ENCODE peak calls at places on chromosomes 11 and 22, in five cellular contexts. F is IMR-90, Q is Calu3, A is NCI-H1105, H is neural crest cell. O is an unnamed sample.

GRCh38 chr11:110131386-110132123 is 38.4 kb downstream of the ZC3H12C start:
- DNase-seq in F (no peak), Q (no peak), A (peak; percentile 41), H (no peak), O (peak; percentile 92)

GRCh38 chr22:49402169-49402568 is 425.5 kb downstream of the BRD1 start:
- DNase-seq in F (no peak), Q (no peak), A (no peak), H (no peak), O (no peak)

GRCh38 chr11:17486666-17487065 is 10.0 kb upstream of the ABCC8 start:
- DNase-seq in F (no peak), Q (no peak), A (no peak), H (no peak), O (no peak)

GRCh38 chr11:75324740-75325139 is 26.7 kb downstream of the ARRB1 start:
- DNase-seq in F (no peak), Q (no peak), A (no peak), H (no peak), O (no peak)

GRCh38 chr22:24810043-24810749 is 4.2 kb downstream of the SGSM1 start:
- DNase-seq in F (no peak), Q (no peak), A (peak; percentile 76), H (no peak), O (no peak)

GRCh38 chr11:1987024-1987423 is 10.6 kb downstream of the H19 start:
- DNase-seq in F (no peak), Q (no peak), A (no peak), H (no peak), O (no peak)

GRCh38 chr22:27886843-27887151 is 32.3 kb downstream of the PITPNB start:
- DNase-seq in F (no peak), Q (no peak), A (no peak), H (no peak), O (no peak)

GRCh38 chr11:36065436-36065835 is 121.6 kb downstream of the LDLRAD3 start:
- DNase-seq in F (peak; percentile 68), Q (no peak), A (no peak), H (no peak), O (no peak)

GRCh38 chr11:16669799-16670415 is 68.5 kb upstream of the C11orf58 start:
- DNase-seq in F (peak; percentile 25), Q (peak; percentile 79), A (no peak), H (no peak), O (no peak)

GRCh38 chr22:46000081-46001027 is 23.4 kb upstream of the WNT7B start:
- DNase-seq in F (no peak), Q (no peak), A (no peak), H (no peak), O (no peak)

GRCh38 chr11:3837793-3838192 is 3.0 kb downstream of the RHOG start:
- DNase-seq in F (no peak), Q (no peak), A (no peak), H (no peak), O (no peak)

GRCh38 chr11:8261921-8262551 is 1.6 kb downstream of the LMO1 start:
- DNase-seq in F (no peak), Q (no peak), A (no peak), H (no peak), O (no peak)

GRCh38 chr11:62726156-62727006 is 876 bp downstream of the HNRNPUL2 start:
- DNase-seq in F (no peak), Q (no peak), A (no peak), H (no peak), O (no peak)

GRCh38 chr11:37657645-37658044 is 1059.6 kb upstream of the RAG2 start:
- DNase-seq in F (peak; percentile 25), Q (no peak), A (no peak), H (no peak), O (peak; percentile 16)

GRCh38 chr22:42945736-42946135 is 69.2 kb downstream of the PACSIN2 start:
- DNase-seq in F (no peak), Q (no peak), A (no peak), H (no peak), O (no peak)

GRCh38 chr22:22955866-22956535 is 68.4 kb downstream of the IGLL5 start:
- DNase-seq in F (peak; percentile 61), Q (peak; percentile 69), A (peak; percentile 40), H (peak; percentile 69), O (peak; percentile 72)

GRCh38 chr11:66934971-66935779 is 23.0 kb downstream of the PC start:
- DNase-seq in F (peak; percentile 73), Q (no peak), A (no peak), H (no peak), O (no peak)

GRCh38 chr11:85749287-85749834 is 61.6 kb downstream of the SYTL2 start:
- DNase-seq in F (no peak), Q (no peak), A (no peak), H (no peak), O (no peak)

GRCh38 chr22:39732625-39733024 is 160.9 kb downstream of the ENTHD1 start:
- DNase-seq in F (no peak), Q (no peak), A (no peak), H (no peak), O (no peak)

GRCh38 chr11:105989124-105989523 is 32.9 kb downstream of the MSANTD4 start:
- DNase-seq in F (no peak), Q (no peak), A (no peak), H (no peak), O (no peak)

GRCh38 chr11:10294289-10294953 is 402 bp upstream of the SBF2 start:
- DNase-seq in F (peak; percentile 87), Q (peak; percentile 27), A (peak; percentile 32), H (no peak), O (peak; percentile 47)

GRCh38 chr11:61689164-61689496 is 8.9 kb downstream of the DAGLA start:
- DNase-seq in F (no peak), Q (no peak), A (no peak), H (no peak), O (no peak)

GRCh38 chr22:45772726-45773125 is 101.1 kb downstream of the ATXN10 start:
- DNase-seq in F (no peak), Q (no peak), A (no peak), H (no peak), O (no peak)

GRCh38 chr22:49193901-49194465 is 633.7 kb downstream of the BRD1 start:
- DNase-seq in F (no peak), Q (no peak), A (no peak), H (no peak), O (no peak)

GRCh38 chr11:266676-267439 is 11.3 kb upstream of the NLRP6 start:
- DNase-seq in F (no peak), Q (no peak), A (no peak), H (no peak), O (no peak)

GRCh38 chr11:37286890-37287289 is 688.9 kb upstream of the RAG2 start:
- DNase-seq in F (no peak), Q (no peak), A (no peak), H (no peak), O (no peak)

GRCh38 chr11:117809236-117810055 is 12.4 kb upstream of the DSCAML1 start:
- DNase-seq in F (peak; percentile 8), Q (peak; percentile 70), A (peak; percentile 29), H (peak; percentile 66), O (peak; percentile 72)

GRCh38 chr11:117823941-117824420 is 563 bp downstream of the FXYD2 start:
- DNase-seq in F (no peak), Q (no peak), A (no peak), H (no peak), O (peak; percentile 0)

GRCh38 chr11:65421204-65422103 is 1.1 kb upstream of the NEAT1 start:
- DNase-seq in F (peak; percentile 99), Q (peak; percentile 88), A (peak; percentile 90), H (no peak), O (peak; percentile 95)

GRCh38 chr11:353315-353857 is 15.9 kb upstream of the B4GALNT4 start:
- DNase-seq in F (peak; percentile 77), Q (peak; percentile 25), A (no peak), H (no peak), O (no peak)

GRCh38 chr22:45503816-45504702 is 1.4 kb downstream of the FBLN1 start:
- DNase-seq in F (peak; percentile 72), Q (no peak), A (no peak), H (peak; percentile 74), O (peak; percentile 95)

GRCh38 chr11:114208371-114208770 is 87.8 kb upstream of the NNMT start:
- DNase-seq in F (no peak), Q (no peak), A (no peak), H (no peak), O (no peak)

GRCh38 chr11:35418847-35419712 is at the start of gene SLC1A2:
- DNase-seq in F (peak; percentile 19), Q (peak; percentile 18), A (peak; percentile 34), H (peak; percentile 32), O (peak; percentile 62)

GRCh38 chr11:44088377-44088776 is 7.1 kb upstream of the EXT2 start:
- DNase-seq in F (no peak), Q (no peak), A (no peak), H (no peak), O (no peak)

GRCh38 chr11:65410936-65411680 is 11.5 kb upstream of the NEAT1 start:
- DNase-seq in F (no peak), Q (no peak), A (no peak), H (no peak), O (no peak)

GRCh38 chr11:12126352-12127019 is 16.1 kb downstream of the MICAL2 start:
- DNase-seq in F (peak; percentile 93), Q (peak; percentile 61), A (no peak), H (no peak), O (no peak)

GRCh38 chr11:63443714-63444113 is 47.3 kb downstream of the PLAAT5 start:
- DNase-seq in F (no peak), Q (no peak), A (no peak), H (no peak), O (no peak)

GRCh38 chr22:45552580-45553332 is 50.1 kb downstream of the FBLN1 start:
- DNase-seq in F (peak; percentile 96), Q (no peak), A (no peak), H (no peak), O (no peak)

O was measured in NCI-H2171 treated with DMSO at 0.1 percent for 48 hours.